ENCODE peak calls at places on chromosomes 6 and 20, in ten cellular contexts. U is OCI-LY7; O is endothelial cell; Y is CD8-positive, alpha-beta T cell; R is fibroblast of mammary gland; J is pancreas; Z is lower lobe of right lung; K is body of pancreas; G is T1000; H is activated T-cell treated with anti-CD3 and anti-CD28 coated beads for 1 hour. S is an unnamed sample.

GRCh38 chr20:22684072-22684762 is 99.8 kb upstream of the FOXA2 start:
- DNase-seq in K (peak), G (no peak), R (peak), U (peak), J (peak), O (peak), Y (no peak), Z (peak), H (no peak), S (peak)

GRCh38 chr6:119627908-119628669 is 278.5 kb upstream of the MAN1A1 start:
- DNase-seq in Y (no peak), G (no peak), K (peak), U (no peak), O (no peak), J (no peak), H (no peak), Z (no peak), R (peak), S (no peak)

GRCh38 chr6:30748301-30748769 is 4.0 kb upstream of the IER3 start:
- DNase-seq in Z (no peak), H (no peak), O (no peak), Y (no peak), R (no peak), J (no peak), U (no peak), K (no peak), G (no peak), S (no peak)

GRCh38 chr6:45541934-45542333 is 164.2 kb upstream of the SUPT3H start:
- DNase-seq in Y (no peak), J (no peak), H (no peak), R (peak), Z (no peak), U (no peak), K (no peak), G (no peak), O (no peak), S (no peak)

GRCh38 chr20:47406849-47407682 is 50.6 kb upstream of the ZMYND8 start:
- DNase-seq in K (no peak), R (peak), O (no peak), J (no peak), Y (no peak), G (no peak), Z (no peak), U (no peak), H (no peak), S (no peak)

GRCh38 chr20:58096880-58097813 is 131.3 kb downstream of the ANKRD60 start:
- DNase-seq in Z (no peak), R (no peak), H (no peak), Y (no peak), U (no peak), J (no peak), K (no peak), G (no peak), O (no peak), S (no peak)

GRCh38 chr20:23349338-23350006 is 1.1 kb upstream of the NXT1 start:
- DNase-seq in K (no peak), O (no peak), Y (no peak), R (peak), H (no peak), Z (no peak), G (no peak), J (no peak), U (no peak), S (no peak)

GRCh38 chr20:37537505-37537904 is 9.8 kb upstream of the BLCAP start:
- DNase-seq in Y (no peak), K (no peak), Z (no peak), U (no peak), R (no peak), H (no peak), G (no peak), O (no peak), J (no peak), S (no peak)

GRCh38 chr6:130961148-130961547 is 101.9 kb downstream of the EPB41L2 start:
- DNase-seq in H (no peak), J (no peak), G (no peak), Y (no peak), O (no peak), U (no peak), Z (no peak), K (no peak), R (no peak), S (no peak)